ENCODE peak calls at places on chromosomes 12 and 14, in six cellular contexts. J is K562, O is HepG2, S is upper lobe of left lung, N is HCT116, P is GM12878. H is an unnamed sample.

GRCh38 chr14:105065280-105066228 is at the start of gene GPR132:
- ATAC-seq in N (peak), J (peak), O (peak), P (peak), S (peak), H (peak)

GRCh38 chr12:6097384-6097783 is 27.1 kb downstream of the VWF start:
- ATAC-seq in S (no peak), J (no peak), P (no peak), O (no peak), N (no peak), H (no peak)

GRCh38 chr12:128267651-128268347 is 829 bp downstream of the TMEM132C start:
- ATAC-seq in N (no peak), O (no peak), J (no peak), P (no peak), S (no peak), H (no peak)

GRCh38 chr14:44914849-44915248 is 46.9 kb downstream of the KLHL28 start:
- ATAC-seq in O (peak), J (peak), N (no peak), P (peak), S (no peak), H (no peak)

GRCh38 chr14:90427848-90428426 is 31.1 kb downstream of the CALM1 start:
- ATAC-seq in O (no peak), N (no peak), S (no peak), P (no peak), J (no peak), H (no peak)

GRCh38 chr14:102323102-102323501 is 3.6 kb downstream of the ZNF839 start:
- ATAC-seq in N (peak), S (no peak), P (peak), J (no peak), O (peak), H (peak)

GRCh38 chr12:20420557-20420956 is 52.2 kb downstream of the PDE3A start:
- ATAC-seq in J (no peak), N (no peak), S (no peak), O (no peak), P (no peak), H (no peak)

GRCh38 chr12:108589840-108590229 is 8.0 kb downstream of the TMEM119 start:
- ATAC-seq in O (no peak), N (no peak), P (no peak), S (no peak), J (no peak), H (no peak)

GRCh38 chr12:49282302-49282701 is 12.6 kb upstream of the PRPH start:
- ATAC-seq in O (no peak), N (no peak), S (no peak), P (no peak), J (peak), H (no peak)

GRCh38 chr14:71654810-71655209 is 277.4 kb upstream of the RGS6 start:
- ATAC-seq in P (no peak), N (no peak), S (no peak), O (no peak), J (no peak), H (no peak)
- TF ChIP-seq CTCF in P (no peak), N (no peak), S (no peak), O (no peak), J (no peak), H (no peak)

GRCh38 chr12:9074484-9075140 is 41.1 kb downstream of the A2M start:
- ATAC-seq in S (no peak), J (no peak), O (peak), N (no peak), P (no peak), H (no peak)
- TF ChIP-seq POLR2AphosphoS5 in S (no peak), J (no peak), O (peak), N (no peak), P (no peak), H (no peak)

GRCh38 chr14:23294734-23295561 is 7.7 kb downstream of the PPP1R3E start:
- ATAC-seq in N (peak), P (peak), J (peak), O (peak), S (peak), H (peak)

GRCh38 chr14:23294346-23294733 is 8.3 kb downstream of the PPP1R3E start:
- ATAC-seq in O (peak), J (no peak), N (peak), S (no peak), P (no peak), H (no peak)

GRCh38 chr14:23297878-23298277 is 4.8 kb downstream of the PPP1R3E start:
- ATAC-seq in P (no peak), O (no peak), J (no peak), N (no peak), S (no peak), H (no peak)

GRCh38 chr14:23297096-23297495 is 5.6 kb downstream of the PPP1R3E start:
- ATAC-seq in S (no peak), P (no peak), O (no peak), N (no peak), J (no peak), H (no peak)

GRCh38 chr14:23296012-23296777 is 6.5 kb downstream of the PPP1R3E start:
- ATAC-seq in S (no peak), J (no peak), N (no peak), O (no peak), P (no peak), H (no peak)
- H3K27ac ChIP-seq in S (no peak), J (no peak), N (no peak), O (no peak), P (no peak), H (no peak)

DNA sequence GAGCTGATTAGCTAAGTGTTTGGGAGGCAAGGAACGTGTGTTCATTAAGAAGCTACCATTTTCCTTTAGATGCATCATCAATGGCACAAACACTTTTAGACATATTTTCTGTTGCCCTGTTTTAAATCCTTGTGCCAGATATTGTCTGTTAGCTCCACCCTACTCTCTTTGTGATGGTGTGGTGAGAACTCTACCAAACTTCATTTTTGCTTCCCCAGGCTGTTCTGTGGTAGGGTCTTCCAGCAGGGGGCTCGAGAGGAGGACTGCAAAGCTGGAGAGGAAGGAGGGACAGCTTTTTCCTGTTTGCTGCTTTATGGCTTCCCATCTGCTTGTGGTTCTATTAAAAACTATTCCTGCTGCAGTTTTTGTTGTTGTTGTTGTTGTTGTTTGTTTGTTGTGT is 23.8 kb upstream of the STRAP start:
- ATAC-seq in J (no peak), O (peak), S (no peak), P (no peak), N (no peak), H (no peak)
- TF ChIP-seq CTCF in J (no peak), O (peak), S (no peak), P (peak), N (no peak), H (no peak)

GRCh38 chr12:4307593-4308333 is 13.2 kb upstream of the TIGAR start:
- ATAC-seq in O (peak), P (peak), N (peak), J (peak), S (peak), H (peak)
- TF ChIP-seq POLR2AphosphoS5 in O (no peak), P (no peak), N (peak), J (no peak), S (no peak), H (peak)

GRCh38 chr14:68689426-68689825 is 103.4 kb downstream of the ZFP36L1 start:
- ATAC-seq in S (no peak), P (no peak), N (no peak), O (no peak), J (no peak), H (no peak)

GRCh38 chr14:68686724-68687123 is 106.1 kb downstream of the ZFP36L1 start:
- ATAC-seq in N (no peak), P (no peak), J (no peak), O (no peak), S (no peak), H (no peak)

GRCh38 chr14:68690106-68690960 is 102.5 kb downstream of the ZFP36L1 start:
- ATAC-seq in P (no peak), J (no peak), N (no peak), O (no peak), S (no peak), H (no peak)

GRCh38 chr14:68687746-68688145 is 105.1 kb downstream of the ZFP36L1 start:
- ATAC-seq in S (no peak), N (peak), O (no peak), P (no peak), J (no peak), H (no peak)

GRCh38 chr14:68688872-68689371 is 103.9 kb downstream of the ZFP36L1 start:
- ATAC-seq in P (no peak), N (no peak), O (no peak), J (peak), S (no peak), H (no peak)
- H3K27ac ChIP-seq in P (no peak), N (no peak), O (no peak), J (no peak), S (no peak), H (peak)

H was measured in gastroesophageal sphincter.